ENCODE peak calls at places on chromosomes 7 and 10, in ten cellular contexts. One of them, this sample, is unnamed.

GRCh38 chr7:16634292-16634738 is 11.2 kb downstream of the ANKMY2 start:
- DNase-seq in activated T-helper 2 cell treated with anti-CD3 and anti-CD28 coated beads, Interferon-gamma antibody, Interleukin-2, Interleukin-4, amounts not matched to agents 10 μg/mL and 5 μg/mL and 100 μg/mL, durations not matched to agents 14 hours and 24 hours and 36 hours: no peak
- DNase-seq in neural progenitor cell: no peak
- DNase-seq in SK-MEL-5: no peak
- DNase-seq in HS-5: no peak
- DNase-seq in astrocyte of the hippocampus: no peak
- DNase-seq in A172: no peak
- DNase-seq in islet precursor cell: no peak
- DNase-seq in esophagus squamous epithelium: no peak
- DNase-seq in hepatocyte: no peak
- DNase-seq in this sample: no peak

GRCh38 chr10:29295813-29296212 is 6.9 kb downstream of the LYZL1 start:
- DNase-seq in activated T-helper 2 cell treated with anti-CD3 and anti-CD28 coated beads, Interferon-gamma antibody, Interleukin-2, Interleukin-4, amounts not matched to agents 10 μg/mL and 5 μg/mL and 100 μg/mL, durations not matched to agents 14 hours and 24 hours and 36 hours: no peak
- DNase-seq in neural progenitor cell: no peak
- DNase-seq in SK-MEL-5: no peak
- DNase-seq in HS-5: no peak
- DNase-seq in astrocyte of the hippocampus: no peak
- DNase-seq in A172: no peak
- DNase-seq in islet precursor cell: no peak
- DNase-seq in esophagus squamous epithelium: no peak
- DNase-seq in hepatocyte: no peak
- DNase-seq in this sample: no peak

GRCh38 chr10:126902157-126902556 is 3.1 kb upstream of the DOCK1 start:
- DNase-seq in activated T-helper 2 cell treated with anti-CD3 and anti-CD28 coated beads, Interferon-gamma antibody, Interleukin-2, Interleukin-4, amounts not matched to agents 10 μg/mL and 5 μg/mL and 100 μg/mL, durations not matched to agents 14 hours and 24 hours and 36 hours: no peak
- DNase-seq in neural progenitor cell: no peak
- DNase-seq in SK-MEL-5: peak
- DNase-seq in HS-5: peak
- DNase-seq in astrocyte of the hippocampus: peak
- DNase-seq in A172: peak
- DNase-seq in islet precursor cell: peak
- DNase-seq in esophagus squamous epithelium: no peak
- DNase-seq in hepatocyte: peak
- DNase-seq in this sample: no peak

GRCh38 chr7:66630529-66630928 is 1.8 kb downstream of the KCTD7 start:
- DNase-seq in activated T-helper 2 cell treated with anti-CD3 and anti-CD28 coated beads, Interferon-gamma antibody, Interleukin-2, Interleukin-4, amounts not matched to agents 10 μg/mL and 5 μg/mL and 100 μg/mL, durations not matched to agents 14 hours and 24 hours and 36 hours: no peak
- DNase-seq in neural progenitor cell: no peak
- DNase-seq in SK-MEL-5: no peak
- DNase-seq in HS-5: no peak
- DNase-seq in astrocyte of the hippocampus: no peak
- DNase-seq in A172: no peak
- DNase-seq in islet precursor cell: no peak
- DNase-seq in esophagus squamous epithelium: no peak
- DNase-seq in hepatocyte: no peak
- DNase-seq in this sample: no peak

GRCh38 chr10:3778708-3779108 is 6.3 kb downstream of the KLF6 start:
- DNase-seq in activated T-helper 2 cell treated with anti-CD3 and anti-CD28 coated beads, Interferon-gamma antibody, Interleukin-2, Interleukin-4, amounts not matched to agents 10 μg/mL and 5 μg/mL and 100 μg/mL, durations not matched to agents 14 hours and 24 hours and 36 hours: no peak
- DNase-seq in neural progenitor cell: no peak
- DNase-seq in SK-MEL-5: peak
- DNase-seq in HS-5: no peak
- DNase-seq in astrocyte of the hippocampus: peak
- DNase-seq in A172: no peak
- DNase-seq in islet precursor cell: no peak
- DNase-seq in esophagus squamous epithelium: no peak
- DNase-seq in hepatocyte: no peak
- DNase-seq in this sample: no peak

GRCh38 chr7:35185908-35186731 is 67.8 kb downstream of the TBX20 start:
- DNase-seq in activated T-helper 2 cell treated with anti-CD3 and anti-CD28 coated beads, Interferon-gamma antibody, Interleukin-2, Interleukin-4, amounts not matched to agents 10 μg/mL and 5 μg/mL and 100 μg/mL, durations not matched to agents 14 hours and 24 hours and 36 hours: no peak
- DNase-seq in neural progenitor cell: peak
- DNase-seq in SK-MEL-5: peak
- DNase-seq in HS-5: peak
- DNase-seq in astrocyte of the hippocampus: peak
- DNase-seq in A172: peak
- DNase-seq in islet precursor cell: peak
- DNase-seq in esophagus squamous epithelium: no peak
- DNase-seq in hepatocyte: peak
- DNase-seq in this sample: peak

GRCh38 chr7:18498327-18498726 is 2.8 kb downstream of the HDAC9 start:
- DNase-seq in activated T-helper 2 cell treated with anti-CD3 and anti-CD28 coated beads, Interferon-gamma antibody, Interleukin-2, Interleukin-4, amounts not matched to agents 10 μg/mL and 5 μg/mL and 100 μg/mL, durations not matched to agents 14 hours and 24 hours and 36 hours: no peak
- DNase-seq in neural progenitor cell: no peak
- DNase-seq in SK-MEL-5: no peak
- DNase-seq in HS-5: no peak
- DNase-seq in astrocyte of the hippocampus: peak
- DNase-seq in A172: no peak
- DNase-seq in islet precursor cell: no peak
- DNase-seq in esophagus squamous epithelium: no peak
- DNase-seq in hepatocyte: no peak
- DNase-seq in this sample: peak

GRCh38 chr10:17923728-17924127 is 28.0 kb upstream of the SLC39A12 start:
- DNase-seq in activated T-helper 2 cell treated with anti-CD3 and anti-CD28 coated beads, Interferon-gamma antibody, Interleukin-2, Interleukin-4, amounts not matched to agents 10 μg/mL and 5 μg/mL and 100 μg/mL, durations not matched to agents 14 hours and 24 hours and 36 hours: no peak
- DNase-seq in neural progenitor cell: no peak
- DNase-seq in SK-MEL-5: no peak
- DNase-seq in HS-5: peak
- DNase-seq in astrocyte of the hippocampus: peak
- DNase-seq in A172: peak
- DNase-seq in islet precursor cell: peak
- DNase-seq in esophagus squamous epithelium: no peak
- DNase-seq in hepatocyte: peak
- DNase-seq in this sample: no peak

GRCh38 chr7:142813262-142813661 is 41.6 kb upstream of the EPHB6 start:
- DNase-seq in activated T-helper 2 cell treated with anti-CD3 and anti-CD28 coated beads, Interferon-gamma antibody, Interleukin-2, Interleukin-4, amounts not matched to agents 10 μg/mL and 5 μg/mL and 100 μg/mL, durations not matched to agents 14 hours and 24 hours and 36 hours: no peak
- DNase-seq in neural progenitor cell: no peak
- DNase-seq in SK-MEL-5: no peak
- DNase-seq in HS-5: peak
- DNase-seq in astrocyte of the hippocampus: peak
- DNase-seq in A172: peak
- DNase-seq in islet precursor cell: peak
- DNase-seq in esophagus squamous epithelium: no peak
- DNase-seq in hepatocyte: peak
- DNase-seq in this sample: no peak

GRCh38 chr7:100466830-100467605 is 3.0 kb upstream of the SPACDR start:
- DNase-seq in activated T-helper 2 cell treated with anti-CD3 and anti-CD28 coated beads, Interferon-gamma antibody, Interleukin-2, Interleukin-4, amounts not matched to agents 10 μg/mL and 5 μg/mL and 100 μg/mL, durations not matched to agents 14 hours and 24 hours and 36 hours: no peak
- DNase-seq in neural progenitor cell: no peak
- DNase-seq in SK-MEL-5: no peak
- DNase-seq in HS-5: no peak
- DNase-seq in astrocyte of the hippocampus: no peak
- DNase-seq in A172: no peak
- DNase-seq in islet precursor cell: no peak
- DNase-seq in esophagus squamous epithelium: no peak
- DNase-seq in hepatocyte: no peak
- DNase-seq in this sample: no peak

GRCh38 chr7:106165328-106165727 is 53.2 kb upstream of the SYPL1 start:
- DNase-seq in activated T-helper 2 cell treated with anti-CD3 and anti-CD28 coated beads, Interferon-gamma antibody, Interleukin-2, Interleukin-4, amounts not matched to agents 10 μg/mL and 5 μg/mL and 100 μg/mL, durations not matched to agents 14 hours and 24 hours and 36 hours: no peak
- DNase-seq in neural progenitor cell: no peak
- DNase-seq in SK-MEL-5: peak
- DNase-seq in HS-5: no peak
- DNase-seq in astrocyte of the hippocampus: peak
- DNase-seq in A172: no peak
- DNase-seq in islet precursor cell: no peak
- DNase-seq in esophagus squamous epithelium: no peak
- DNase-seq in hepatocyte: no peak
- DNase-seq in this sample: no peak

GRCh38 chr7:30184804-30185487 is 50.2 kb downstream of the MTURN start:
- DNase-seq in activated T-helper 2 cell treated with anti-CD3 and anti-CD28 coated beads, Interferon-gamma antibody, Interleukin-2, Interleukin-4, amounts not matched to agents 10 μg/mL and 5 μg/mL and 100 μg/mL, durations not matched to agents 14 hours and 24 hours and 36 hours: no peak
- DNase-seq in neural progenitor cell: no peak
- DNase-seq in SK-MEL-5: no peak
- DNase-seq in HS-5: no peak
- DNase-seq in astrocyte of the hippocampus: peak
- DNase-seq in A172: no peak
- DNase-seq in islet precursor cell: no peak
- DNase-seq in esophagus squamous epithelium: no peak
- DNase-seq in hepatocyte: no peak
- DNase-seq in this sample: no peak

This sample was measured in NCI-H2081.